ENCODE peak calls at places on chromosomes 11 and 22, in eight cellular contexts. O is HL-60, V is tibial nerve, M is ovary, G is endothelial cell, D is retinal pigment epithelial cell, C is GM10248, Z is upper lobe of right lung. E is an unnamed sample.

GRCh38 chr22:26502688-26503561 is 9.3 kb downstream of the TFIP11 start:
- DNase-seq in O (no peak), V (no peak), M (no peak), G (peak), D (no peak), C (peak), Z (no peak), E (no peak)

GRCh38 chr11:61553373-61554171 is 27.3 kb downstream of the SYT7 start:
- DNase-seq in O (no peak), V (no peak), M (no peak), G (no peak), D (no peak), C (no peak), Z (no peak), E (no peak)

GRCh38 chr11:108198833-108199232 is 23.6 kb downstream of the NPAT start:
- DNase-seq in O (no peak), V (no peak), M (no peak), G (no peak), D (no peak), C (no peak), Z (peak), E (no peak)

GRCh38 chr11:28043930-28044709 is 63.8 kb downstream of the KIF18A start:
- DNase-seq in O (no peak), V (no peak), M (no peak), G (no peak), D (no peak), C (no peak), Z (no peak), E (no peak)

GRCh38 chr11:118914178-118914918 is 11.4 kb downstream of the BCL9L start:
- DNase-seq in O (no peak), V (no peak), M (peak), G (no peak), D (no peak), C (no peak), Z (no peak), E (no peak)

GRCh38 chr11:11558826-11559225 is 63.0 kb downstream of the GALNT18 start:
- DNase-seq in O (no peak), V (no peak), M (no peak), G (no peak), D (no peak), C (no peak), Z (peak), E (no peak)

GRCh38 chr11:117703209-117703608 is 93.8 kb downstream of the DSCAML1 start:
- DNase-seq in O (no peak), V (no peak), M (no peak), G (no peak), D (no peak), C (no peak), Z (no peak), E (no peak)

GRCh38 chr11:77725433-77725832 is 87.8 kb upstream of the CLNS1A start:
- DNase-seq in O (no peak), V (no peak), M (no peak), G (no peak), D (no peak), C (peak), Z (no peak), E (no peak)

GRCh38 chr11:93143186-93143585 is 54.6 kb downstream of the SLC36A4 start:
- DNase-seq in O (no peak), V (no peak), M (no peak), G (no peak), D (no peak), C (no peak), Z (no peak), E (no peak)

GRCh38 chr22:27719535-27720227 is 81.9 kb downstream of the MN1 start:
- DNase-seq in O (no peak), V (no peak), M (no peak), G (no peak), D (no peak), C (no peak), Z (peak), E (no peak)

GRCh38 chr11:3106736-3107524 is 49.7 kb upstream of the CARS1 start:
- DNase-seq in O (no peak), V (no peak), M (no peak), G (no peak), D (no peak), C (no peak), Z (peak), E (peak)

GRCh38 chr11:783581-784015 is 6.3 kb downstream of the CEND1 start:
- DNase-seq in O (no peak), V (peak), M (peak), G (peak), D (peak), C (no peak), Z (peak), E (no peak)

GRCh38 chr11:28337701-28338100 is 229.5 kb downstream of the METTL15 start:
- DNase-seq in O (no peak), V (no peak), M (no peak), G (no peak), D (no peak), C (no peak), Z (no peak), E (no peak)

GRCh38 chr11:5507586-5508305 is 2.0 kb downstream of the UBQLN3 start:
- DNase-seq in O (no peak), V (no peak), M (no peak), G (no peak), D (no peak), C (no peak), Z (no peak), E (no peak)

GRCh38 chr11:44977493-44977984 is 26.9 kb upstream of the TP53I11 start:
- DNase-seq in O (no peak), V (no peak), M (no peak), G (peak), D (peak), C (no peak), Z (no peak), E (no peak)

GRCh38 chr11:57407941-57408475 is 17.6 kb upstream of the PRG2 start:
- DNase-seq in O (peak), V (no peak), M (no peak), G (no peak), D (no peak), C (no peak), Z (no peak), E (no peak)

GRCh38 chr22:20981787-20982562 is at the start of gene LZTR1:
- DNase-seq in O (peak), V (peak), M (peak), G (peak), D (no peak), C (peak), Z (peak), E (peak)

GRCh38 chr11:111960916-111961315 is 23.8 kb downstream of the DIXDC1 start:
- DNase-seq in O (no peak), V (no peak), M (no peak), G (no peak), D (peak), C (no peak), Z (no peak), E (no peak)

GRCh38 chr11:77036398-77036797 is 2.2 kb downstream of the B3GNT6 start:
- DNase-seq in O (no peak), V (no peak), M (no peak), G (no peak), D (no peak), C (no peak), Z (no peak), E (no peak)

GRCh38 chr22:28742562-28742962 is 723 bp downstream of the HSCB start:
- DNase-seq in O (peak), V (no peak), M (no peak), G (no peak), D (no peak), C (no peak), Z (no peak), E (no peak)

GRCh38 chr22:28741758-28742561 is at the start of the genes CHEK2 and HSCB:
- DNase-seq in O (peak), V (peak), M (peak), G (peak), D (peak), C (peak), Z (peak), E (peak)

GRCh38 chr22:28741200-28741757 is 341 bp downstream of the CHEK2 start:
- DNase-seq in O (no peak), V (no peak), M (no peak), G (no peak), D (no peak), C (no peak), Z (no peak), E (no peak)

DNA sequence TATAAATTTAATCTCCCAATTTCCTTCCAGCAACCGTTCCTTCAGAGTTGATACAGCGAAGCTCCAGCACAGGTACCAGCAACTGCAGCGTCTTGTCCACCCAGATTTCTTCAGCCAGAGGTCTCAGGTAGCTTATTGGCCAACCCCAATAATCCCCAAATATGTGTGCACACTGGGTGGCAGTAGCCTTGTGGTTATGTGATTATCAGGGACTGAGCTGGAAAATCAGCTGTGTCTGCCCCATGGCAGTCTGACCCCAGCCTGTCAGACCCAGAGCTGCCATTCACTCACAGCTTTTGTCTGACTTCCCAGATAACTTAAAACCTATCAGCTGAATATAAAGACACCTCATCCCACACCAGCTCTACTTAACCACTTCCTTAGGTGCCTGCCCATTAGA is 2.0 kb downstream of the HSCB start:
- DNase-seq in O (no peak), V (no peak), M (no peak), G (no peak), D (no peak), C (no peak), Z (no peak), E (no peak)
- TF ChIP-seq CTCF in O (no peak), V (no peak), M (no peak), G (no peak), D (no peak), C (no peak), Z (no peak), E (no peak)

GRCh38 chr11:74444173-74444832 is 23.0 kb downstream of the KCNE3 start:
- DNase-seq in O (no peak), V (no peak), M (no peak), G (no peak), D (no peak), C (no peak), Z (no peak), E (no peak)

GRCh38 chr11:74446445-74446844 is 20.9 kb downstream of the KCNE3 start:
- DNase-seq in O (no peak), V (no peak), M (no peak), G (no peak), D (no peak), C (no peak), Z (no peak), E (no peak)

GRCh38 chr11:74442601-74443000 is 24.7 kb downstream of the KCNE3 start:
- DNase-seq in O (no peak), V (no peak), M (no peak), G (no peak), D (no peak), C (no peak), Z (no peak), E (no peak)

GRCh38 chr11:74447720-74448119 is 19.6 kb downstream of the KCNE3 start:
- DNase-seq in O (no peak), V (no peak), M (no peak), G (no peak), D (no peak), C (no peak), Z (no peak), E (no peak)

DNA sequence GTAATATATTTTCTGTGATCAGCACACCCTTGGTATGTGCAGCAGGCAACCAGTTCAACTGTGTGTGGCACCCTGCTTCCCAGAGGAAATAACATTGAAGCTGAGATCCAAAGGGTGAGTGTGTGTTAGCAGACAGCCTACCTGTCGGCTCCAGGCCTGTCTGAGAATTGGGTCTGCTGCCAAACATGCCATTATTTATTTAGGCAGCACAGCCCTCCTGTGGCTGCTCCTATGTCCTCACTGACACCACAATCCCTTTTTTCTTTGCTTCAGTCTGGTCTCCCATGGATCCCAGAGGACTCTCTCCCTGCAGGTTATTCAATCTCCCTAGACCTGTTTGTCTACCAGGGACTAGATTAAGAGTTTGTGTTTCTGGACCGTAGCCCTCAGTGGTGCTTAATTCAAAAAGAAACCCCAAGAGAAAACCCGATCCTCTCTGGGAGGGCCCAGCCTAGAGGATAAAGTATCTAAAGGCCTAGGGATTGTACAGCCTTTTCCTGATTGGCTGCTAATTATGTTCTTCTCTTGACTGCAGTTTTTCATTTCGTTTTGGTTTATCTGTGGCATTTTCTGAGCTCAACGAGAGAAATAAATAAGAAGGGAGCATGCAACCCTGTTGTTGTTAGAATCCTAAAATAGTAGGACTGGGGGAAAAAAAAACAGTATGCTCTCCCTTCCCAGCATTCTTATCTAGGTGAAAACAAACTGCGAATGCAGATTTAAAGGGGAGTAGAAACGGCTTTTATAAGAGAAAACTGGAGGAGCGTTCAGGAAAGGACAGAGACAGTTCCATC is 24.1 kb downstream of the KCNE3 start:
- DNase-seq in O (no peak), V (no peak), M (no peak), G (no peak), D (no peak), C (no peak), Z (no peak), E (no peak)
- TF ChIP-seq CTCF in O (no peak), V (no peak), M (no peak), G (no peak), D (peak), C (no peak), Z (no peak), E (no peak)

DNA sequence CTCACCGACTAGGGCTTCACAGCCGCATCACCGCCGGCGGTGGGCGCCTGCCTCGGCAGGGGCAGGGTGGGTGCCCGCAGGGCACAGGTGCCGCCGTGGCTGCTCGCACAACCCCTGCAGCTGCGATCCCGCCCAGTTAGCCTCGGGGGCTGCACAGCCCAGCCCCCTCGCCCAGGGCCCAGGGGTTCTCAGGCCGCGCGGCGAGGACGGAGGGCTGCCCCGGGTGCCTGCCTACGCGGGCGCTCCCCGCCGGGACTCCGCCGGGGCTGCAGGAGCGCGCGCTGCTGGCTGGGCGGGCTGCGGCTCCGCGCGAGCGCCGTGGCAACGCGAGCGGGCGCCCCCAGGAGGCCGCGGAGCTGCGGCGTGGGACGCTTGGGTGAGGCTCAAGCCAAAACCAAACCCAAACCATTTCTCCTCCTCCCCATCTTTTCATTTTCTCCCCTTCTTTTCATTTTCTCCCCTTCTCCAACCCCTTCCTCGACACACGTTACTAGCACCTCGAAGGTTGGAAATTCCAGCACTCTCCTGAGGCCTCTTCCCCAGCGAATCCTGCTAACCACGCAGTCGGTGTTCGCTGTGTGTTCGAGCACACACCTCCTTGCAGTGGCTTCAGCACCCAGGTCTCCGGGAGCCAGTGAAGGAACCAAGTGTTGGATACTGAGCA is at the start of gene MICAL3:
- DNase-seq in O (no peak), V (peak), M (peak), G (peak), D (no peak), C (peak), Z (peak), E (no peak)
- TF ChIP-seq CTCF in O (peak), V (peak), M (peak), G (no peak), D (peak), C (peak), Z (peak), E (no peak)

DNA sequence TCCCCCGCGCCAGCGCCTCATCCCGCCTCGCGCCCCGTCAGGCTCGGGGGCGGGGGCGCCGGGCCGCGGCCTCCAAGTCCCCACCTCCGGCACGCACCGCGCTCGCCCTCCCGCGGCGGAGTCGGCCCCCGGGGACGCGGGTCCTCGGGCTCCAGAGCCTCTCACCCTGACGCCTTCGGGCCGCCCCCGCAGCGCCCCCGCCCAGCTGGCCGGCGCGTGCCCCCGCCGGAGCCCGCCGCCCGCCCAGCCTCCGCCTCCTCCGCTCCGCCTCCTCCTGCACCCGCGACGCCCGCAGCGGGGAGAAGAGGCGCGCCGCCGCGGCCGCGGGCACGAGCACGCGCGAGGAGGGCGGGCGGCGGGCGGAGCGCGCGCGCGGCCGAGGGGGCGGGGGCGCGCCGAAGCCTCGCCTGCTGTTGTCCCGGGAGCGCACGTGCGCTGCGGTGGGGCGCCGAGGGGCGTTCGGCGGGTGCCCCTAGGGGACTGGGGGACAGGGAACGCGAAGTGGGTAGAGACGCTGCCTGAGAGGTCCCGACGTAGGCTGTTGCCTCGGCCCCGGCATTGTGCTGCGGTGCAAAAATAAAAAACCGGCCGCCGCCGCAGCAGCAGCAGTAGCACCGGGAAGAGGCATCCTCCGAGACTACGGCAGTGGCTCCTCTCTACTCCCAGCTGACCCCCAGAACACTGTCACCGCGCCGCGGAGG is 87.4 kb upstream of the ARHGAP32 start:
- DNase-seq in O (peak), V (peak), M (peak), G (peak), D (no peak), C (peak), Z (peak), E (no peak)
- TF ChIP-seq CTCF in O (no peak), V (no peak), M (no peak), G (no peak), D (no peak), C (peak), Z (no peak), E (no peak)

DNA sequence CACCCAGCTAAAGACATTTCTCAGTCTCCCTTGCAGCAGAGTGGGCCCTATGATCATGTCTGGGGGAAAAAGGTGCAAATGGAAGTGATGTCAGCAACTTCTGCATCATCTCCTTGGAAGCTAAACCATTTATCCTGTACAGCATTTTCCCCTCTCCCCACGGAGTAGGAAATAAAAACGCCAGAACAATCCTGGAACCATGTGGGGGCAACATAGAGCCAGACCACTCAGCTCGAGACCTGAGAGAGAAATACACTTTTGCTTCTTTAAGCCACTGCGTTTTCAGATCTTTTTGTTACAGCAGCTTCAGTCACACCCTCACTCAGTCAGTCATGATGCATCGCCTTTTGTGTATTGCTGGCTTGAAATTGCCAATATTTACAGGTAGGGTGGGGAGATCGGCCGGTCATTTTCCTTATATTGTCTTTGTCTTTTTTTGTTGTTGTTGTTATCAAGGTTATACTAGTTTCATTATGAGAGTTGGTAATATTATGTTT is 9.1 kb upstream of the RAC2 start:
- DNase-seq in O (no peak), V (no peak), M (no peak), G (no peak), D (no peak), C (no peak), Z (no peak), E (no peak)
- TF ChIP-seq CTCF in O (no peak), V (no peak), M (no peak), G (no peak), D (peak), C (no peak), Z (no peak), E (no peak)

GRCh38 chr11:69133251-69133650 is 22.5 kb upstream of the SMIM38 start:
- DNase-seq in O (no peak), V (no peak), M (no peak), G (no peak), D (no peak), C (no peak), Z (no peak), E (no peak)

GRCh38 chr11:69129647-69130046 is 26.1 kb upstream of the SMIM38 start:
- DNase-seq in O (no peak), V (no peak), M (no peak), G (no peak), D (no peak), C (no peak), Z (peak), E (no peak)

GRCh38 chr11:69132301-69132670 is 23.4 kb upstream of the SMIM38 start:
- DNase-seq in O (no peak), V (no peak), M (no peak), G (no peak), D (no peak), C (no peak), Z (no peak), E (no peak)

GRCh38 chr11:69130586-69131566 is 24.9 kb upstream of the SMIM38 start:
- DNase-seq in O (no peak), V (no peak), M (no peak), G (no peak), D (no peak), C (no peak), Z (peak), E (no peak)

DNA sequence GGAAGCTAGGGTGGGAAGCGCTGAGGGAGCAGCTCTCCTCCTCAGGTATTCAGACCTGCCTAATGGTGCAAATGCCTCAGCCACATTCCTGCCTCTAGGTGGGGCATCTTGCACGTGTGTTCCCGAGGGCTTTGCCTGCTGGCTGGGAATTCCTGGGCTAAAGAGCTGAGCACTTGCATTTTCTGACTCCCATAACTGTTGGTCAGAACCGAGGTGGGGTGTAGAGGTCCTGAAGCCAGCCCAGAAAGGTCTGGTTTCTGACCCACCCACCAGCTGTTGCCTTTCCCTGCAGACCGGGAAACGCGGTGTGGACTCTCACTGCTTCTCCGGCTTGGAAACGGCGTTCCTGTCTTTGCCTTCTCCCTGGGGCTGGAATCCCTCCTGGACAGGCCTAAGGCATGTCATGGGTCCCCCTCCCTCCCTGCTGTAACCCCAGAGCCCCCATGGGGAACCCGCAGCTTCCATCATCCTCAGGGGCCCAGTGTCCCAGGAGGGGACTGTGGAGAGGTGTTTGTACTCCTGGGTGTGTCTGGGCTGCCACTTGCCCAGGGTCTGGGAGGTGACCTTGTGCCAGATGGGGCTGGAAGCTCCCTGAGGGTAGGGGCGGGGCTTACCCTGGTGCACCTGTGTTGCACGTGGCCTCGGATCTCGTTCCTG is 24.0 kb upstream of the SMIM38 start:
- DNase-seq in O (no peak), V (peak), M (no peak), G (peak), D (no peak), C (no peak), Z (peak), E (peak)
- TF ChIP-seq CTCF in O (no peak), V (peak), M (no peak), G (peak), D (peak), C (peak), Z (peak), E (no peak)